ENCODE peak calls at places on chromosomes 5 and 9, in seven cellular contexts. F is sigmoid colon, U is brain microvascular endothelial cell, A is GM23338, J is H9, S is right cardiac atrium, L is fibroblast of lung. R is an unnamed sample.
A peak's percentile ranks its signal among the peaks of the same experiment; 100 is the strongest.

GRCh38 chr5:177455036-177455660 is 8.5 kb downstream of the PRR7 start:
- DNase-seq in F (peak; percentile 90), U (peak; percentile 42), A (peak; percentile 95), J (peak; percentile 93), S (peak; percentile 77), L (peak; percentile 72), R (no peak)

GRCh38 chr5:150138551-150139265 is 16.9 kb downstream of the PDGFRB start:
- DNase-seq in F (no peak), U (peak; percentile 92), A (peak; percentile 74), J (peak; percentile 75), S (peak; percentile 77), L (peak; percentile 97), R (no peak)

GRCh38 chr9:119278138-119278537 is 91.1 kb downstream of the BRINP1 start:
- DNase-seq in F (no peak), U (no peak), A (no peak), J (no peak), S (no peak), L (no peak), R (no peak)

GRCh38 chr5:77390795-77391194 is 101.3 kb downstream of the WDR41 start:
- DNase-seq in F (no peak), U (peak; percentile 35), A (no peak), J (no peak), S (no peak), L (peak; percentile 70), R (no peak)

GRCh38 chr5:17317499-17317898 is 100.1 kb downstream of the BASP1 start:
- DNase-seq in F (no peak), U (no peak), A (no peak), J (no peak), S (no peak), L (no peak), R (no peak)

GRCh38 chr5:138927979-138928378 is 52.8 kb upstream of the LRRTM2 start:
- DNase-seq in F (no peak), U (no peak), A (no peak), J (no peak), S (peak; percentile 77), L (peak; percentile 29), R (no peak)

GRCh38 chr5:148909766-148910165 is 83.4 kb downstream of the ADRB2 start:
- DNase-seq in F (no peak), U (no peak), A (no peak), J (no peak), S (no peak), L (no peak), R (no peak)

GRCh38 chr9:133236291-133237071 is 27.4 kb upstream of the OBP2B start:
- DNase-seq in F (peak; percentile 69), U (no peak), A (no peak), J (peak; percentile 24), S (no peak), L (no peak), R (no peak)

GRCh38 chr5:34895641-34896419 is 19.5 kb downstream of the RAD1 start:
- DNase-seq in F (no peak), U (no peak), A (no peak), J (no peak), S (no peak), L (no peak), R (no peak)

GRCh38 chr9:2876320-2876719 is 32.4 kb upstream of the PUM3 start:
- DNase-seq in F (no peak), U (no peak), A (no peak), J (no peak), S (no peak), L (no peak), R (no peak)

GRCh38 chr5:32794086-32794485 is 83.0 kb downstream of the NPR3 start:
- DNase-seq in F (no peak), U (peak; percentile 44), A (peak; percentile 32), J (peak; percentile 33), S (no peak), L (no peak), R (no peak)

GRCh38 chr9:126347911-126348760 is 21.5 kb downstream of the MVB12B start:
- DNase-seq in F (no peak), U (no peak), A (peak; percentile 66), J (peak; percentile 54), S (no peak), L (no peak), R (no peak)

GRCh38 chr5:159441441-159441840 is 111.2 kb upstream of the IL12B start:
- DNase-seq in F (no peak), U (no peak), A (peak; percentile 68), J (peak; percentile 70), S (no peak), L (no peak), R (no peak)

GRCh38 chr5:170228756-170229459 is 3.9 kb upstream of the C5orf58 start:
- DNase-seq in F (no peak), U (no peak), A (no peak), J (no peak), S (no peak), L (no peak), R (no peak)

GRCh38 chr5:143515829-143516228 is 112.3 kb upstream of the NR3C1 start:
- DNase-seq in F (no peak), U (no peak), A (no peak), J (no peak), S (peak; percentile 28), L (no peak), R (no peak)

GRCh38 chr9:134629061-134629585 is 12.5 kb upstream of the COL5A1 start:
- DNase-seq in F (no peak), U (no peak), A (no peak), J (peak; percentile 6), S (peak; percentile 5), L (no peak), R (no peak)

GRCh38 chr5:93874080-93874479 is 132.7 kb upstream of the POU5F2 start:
- DNase-seq in F (no peak), U (no peak), A (peak; percentile 14), J (no peak), S (no peak), L (peak; percentile 75), R (no peak)

GRCh38 chr5:33944543-33945132 is 8.5 kb downstream of the RXFP3 start:
- DNase-seq in F (no peak), U (no peak), A (peak; percentile 56), J (peak; percentile 62), S (no peak), L (no peak), R (no peak)

GRCh38 chr5:179418972-179419371 is 73.7 kb upstream of the ADAMTS2 start:
- DNase-seq in F (no peak), U (no peak), A (no peak), J (no peak), S (no peak), L (no peak), R (no peak)

GRCh38 chr9:127020036-127020435 is 102.4 kb downstream of the ANGPTL2 start:
- DNase-seq in F (no peak), U (no peak), A (no peak), J (no peak), S (no peak), L (no peak), R (no peak)

GRCh38 chr5:172910828-172911627 is 48.2 kb upstream of the RPL26L1 start:
- DNase-seq in F (peak; percentile 95), U (peak; percentile 98), A (peak; percentile 36), J (peak; percentile 48), S (peak; percentile 73), L (peak; percentile 70), R (no peak)

GRCh38 chr9:129138476-129139232 is 27.4 kb downstream of the PTPA start:
- DNase-seq in F (peak; percentile 82), U (no peak), A (no peak), J (no peak), S (peak; percentile 84), L (peak; percentile 61), R (no peak)

GRCh38 chr5:1867114-1867814 is 15.5 kb downstream of the IRX4 start:
- DNase-seq in F (no peak), U (no peak), A (no peak), J (no peak), S (no peak), L (peak; percentile 5), R (no peak)

GRCh38 chr9:75814667-75815066 is 75.8 kb upstream of the PCSK5 start:
- DNase-seq in F (no peak), U (peak; percentile 37), A (no peak), J (no peak), S (no peak), L (no peak), R (peak; percentile 73)

GRCh38 chr9:100602302-100602930 is 24.5 kb downstream of the CAVIN4 start:
- DNase-seq in F (no peak), U (peak; percentile 66), A (peak; percentile 90), J (peak; percentile 60), S (no peak), L (peak; percentile 44), R (no peak)

DNA sequence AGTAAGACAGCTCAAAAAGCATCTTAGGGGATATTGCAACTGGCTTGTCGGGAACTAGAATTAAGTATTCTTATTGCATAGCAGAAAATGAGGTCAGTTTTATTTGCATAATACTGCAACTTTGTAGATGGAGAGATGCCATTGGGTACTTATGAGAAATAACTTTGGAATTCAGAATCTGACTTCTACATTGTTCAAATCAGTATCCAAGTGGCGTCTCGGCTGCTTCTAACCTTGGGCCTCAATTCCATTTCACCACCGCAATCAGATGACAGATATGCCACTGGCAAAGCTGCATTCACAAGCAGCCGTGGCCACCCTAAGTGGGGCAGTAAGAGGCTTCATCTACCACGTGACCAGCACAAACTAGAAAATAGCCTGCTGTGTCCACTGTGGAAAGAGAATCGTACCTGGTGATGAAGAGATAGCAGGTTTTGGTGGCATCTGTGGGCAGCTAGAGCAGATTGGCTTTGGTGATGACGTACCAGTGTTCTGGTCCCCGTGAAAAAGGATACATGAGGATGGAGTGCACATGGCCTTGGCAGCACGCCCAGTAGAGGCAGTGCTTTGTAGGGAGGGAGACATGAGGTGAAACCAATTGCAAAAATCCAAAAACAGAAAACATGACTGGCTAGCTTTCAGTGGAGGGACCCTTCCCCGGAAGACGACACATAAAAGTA is 116.6 kb downstream of the KLHL3 start:
- DNase-seq in F (peak; percentile 74), U (peak; percentile 60), A (no peak), J (no peak), S (peak; percentile 79), L (peak; percentile 96), R (no peak)
- H3K27ac ChIP-seq in F (no peak overlapping the region), U (peak overlapping the region; percentile 37), A (no peak overlapping the region), J (no peak overlapping the region), S (peak overlapping the region; percentile 33), L (peak overlapping the region; percentile 11), R (no peak overlapping the region)

GRCh38 chr9:92295240-92295790 is 1.8 kb upstream of the IARS1 start:
- DNase-seq in F (no peak), U (no peak), A (no peak), J (no peak), S (no peak), L (no peak), R (no peak)
- H3K27ac ChIP-seq in F (no peak overlapping the region), U (no peak overlapping the region), A (peak overlapping the region; percentile 67), J (no peak overlapping the region), S (no peak overlapping the region), L (no peak overlapping the region), R (peak overlapping the region; percentile 91)

GRCh38 chr9:135928074-135928730 is 20.9 kb upstream of the CAMSAP1 start:
- DNase-seq in F (no peak), U (no peak), A (no peak), J (no peak), S (no peak), L (no peak), R (no peak)
- H3K27ac ChIP-seq in F (no peak overlapping the region), U (no peak overlapping the region), A (no peak overlapping the region), J (no peak overlapping the region), S (no peak overlapping the region), L (no peak overlapping the region), R (no peak overlapping the region)

GRCh38 chr5:36744678-36745659 is 131.6 kb upstream of the NIPBL start:
- DNase-seq in F (peak; percentile 72), U (peak; percentile 28), A (peak; percentile 98), J (peak; percentile 96), S (peak; percentile 63), L (peak; percentile 62), R (peak; percentile 67)
- H3K27ac ChIP-seq in F (peak overlapping the region; percentile 63), U (no peak overlapping the region), A (peak overlapping the region; percentile 98), J (peak overlapping the region; percentile 78), S (no peak overlapping the region), L (no peak overlapping the region), R (peak overlapping the region; percentile 70)